ENCODE peak calls at places on chromosomes 11 and 22, in six cellular contexts. A is astrocyte of the spinal cord, Q is GM10248, L is foreskin fibroblast, W is A673, K is AG10803. R is an unnamed sample.

GRCh38 chr11:91446267-91446666 is 778.4 kb upstream of the FAT3 start:
- DNase-seq in K (no peak), A (no peak), L (no peak), Q (no peak), W (no peak), R (no peak)

GRCh38 chr11:96333076-96333744 is 9.8 kb downstream of the MAML2 start:
- DNase-seq in W (no peak), A (no peak), K (peak), Q (no peak), L (no peak), R (no peak)

GRCh38 chr11:64549969-64550368 is 41.1 kb upstream of the SLC22A12 start:
- DNase-seq in Q (no peak), W (no peak), L (no peak), K (no peak), A (no peak), R (no peak)

GRCh38 chr11:35364101-35364780 is 55.1 kb downstream of the SLC1A2 start:
- DNase-seq in K (peak), Q (no peak), W (peak), L (peak), A (peak), R (no peak)

GRCh38 chr11:109184376-109184775 is 237.6 kb upstream of the C11orf87 start:
- DNase-seq in A (no peak), Q (no peak), W (no peak), K (no peak), L (no peak), R (no peak)

GRCh38 chr11:121352301-121352891 is 59.8 kb downstream of the SC5D start:
- DNase-seq in Q (no peak), K (no peak), W (no peak), L (no peak), A (no peak), R (no peak)

GRCh38 chr11:110776091-110776490 is 63.9 kb upstream of the ARHGAP20 start:
- DNase-seq in A (no peak), K (no peak), W (no peak), L (peak), Q (no peak), R (no peak)

GRCh38 chr11:26028294-26028954 is 303.5 kb upstream of the ANO3 start:
- DNase-seq in W (no peak), L (peak), A (peak), K (peak), Q (no peak), R (no peak)

GRCh38 chr11:1597981-1598380 is at the start of gene KRTAP5-2:
- DNase-seq in Q (no peak), L (no peak), A (no peak), K (no peak), W (no peak), R (no peak)

GRCh38 chr11:86016451-86016850 is 52.4 kb downstream of the PICALM start:
- DNase-seq in Q (no peak), L (no peak), K (no peak), A (no peak), W (no peak), R (no peak)

GRCh38 chr11:126398296-126398695 is 42.8 kb downstream of the ST3GAL4 start:
- DNase-seq in A (no peak), K (no peak), Q (no peak), W (no peak), L (no peak), R (no peak)

GRCh38 chr11:70567680-70568503 is 169.6 kb downstream of the CTTN start:
- DNase-seq in W (peak), K (peak), A (peak), Q (no peak), L (peak), R (peak)

GRCh38 chr11:76891793-76892192 is 31.1 kb downstream of the ACER3 start:
- DNase-seq in Q (no peak), W (no peak), L (no peak), K (no peak), A (no peak), R (no peak)

GRCh38 chr22:30325065-30325720 is 1.5 kb downstream of the TBC1D10A start:
- DNase-seq in L (peak), W (peak), A (peak), Q (no peak), K (peak), R (no peak)

GRCh38 chr11:69396051-69396947 is 85.2 kb upstream of the LINC01488 start:
- DNase-seq in W (no peak), A (no peak), L (no peak), K (no peak), Q (no peak), R (no peak)

GRCh38 chr22:24409707-24410106 is 17.7 kb upstream of the ADORA2A start:
- DNase-seq in Q (no peak), K (no peak), W (no peak), L (no peak), A (no peak), R (no peak)

GRCh38 chr11:9802291-9802861 is 138.5 kb downstream of the SWAP70 start:
- DNase-seq in K (peak), Q (no peak), L (peak), W (peak), A (peak), R (no peak)

GRCh38 chr22:45341503-45341902 is 31.8 kb downstream of the FAM118A start:
- DNase-seq in A (no peak), W (no peak), K (no peak), L (no peak), Q (no peak), R (no peak)

GRCh38 chr22:25747245-25747944 is 5.4 kb downstream of the MYO18B start:
- DNase-seq in K (peak), A (peak), L (peak), Q (no peak), W (no peak), R (peak)

DNA sequence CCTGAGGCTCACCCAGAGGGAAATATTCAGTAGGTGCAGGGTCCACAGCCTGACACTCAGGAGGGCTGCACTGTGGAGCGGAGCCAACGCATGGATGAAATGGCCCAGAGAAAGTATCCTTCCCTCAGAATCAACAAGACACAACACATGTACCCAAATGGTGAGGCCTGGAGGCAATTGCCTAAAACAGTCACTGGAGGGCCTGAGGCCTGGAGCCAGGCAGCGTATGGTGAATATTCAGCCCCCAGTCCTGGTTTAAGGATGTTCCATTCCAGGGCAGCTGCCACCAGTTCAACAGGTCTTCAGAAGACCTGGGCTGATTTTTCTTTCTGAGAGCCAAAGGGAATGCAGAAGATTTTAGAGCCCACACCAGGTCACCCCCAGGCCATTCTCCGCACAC is 264.8 kb downstream of the INSC start:
- DNase-seq in A (no peak), W (no peak), Q (no peak), L (no peak), K (no peak), R (no peak)
- TF ChIP-seq CTCF in A (no peak), W (no peak), Q (no peak), L (no peak), K (no peak), R (no peak)

GRCh38 chr11:124150684-124151083 is 32.5 kb upstream of the OR10D3 start:
- DNase-seq in A (no peak), L (no peak), K (no peak), W (no peak), Q (no peak), R (no peak)

GRCh38 chr11:124152770-124153407 is 30.3 kb upstream of the OR10D3 start:
- DNase-seq in K (no peak), W (no peak), L (no peak), Q (no peak), A (no peak), R (no peak)
- TF ChIP-seq CTCF in K (no peak), W (peak), L (no peak), Q (no peak), A (no peak), R (no peak)

GRCh38 chr11:128881221-128881620 is 9.9 kb upstream of the KCNJ5 start:
- DNase-seq in L (no peak), K (no peak), W (peak), A (no peak), Q (no peak), R (no peak)
- TF ChIP-seq CTCF in L (no peak), K (no peak), W (peak), A (no peak), Q (no peak), R (no peak)

DNA sequence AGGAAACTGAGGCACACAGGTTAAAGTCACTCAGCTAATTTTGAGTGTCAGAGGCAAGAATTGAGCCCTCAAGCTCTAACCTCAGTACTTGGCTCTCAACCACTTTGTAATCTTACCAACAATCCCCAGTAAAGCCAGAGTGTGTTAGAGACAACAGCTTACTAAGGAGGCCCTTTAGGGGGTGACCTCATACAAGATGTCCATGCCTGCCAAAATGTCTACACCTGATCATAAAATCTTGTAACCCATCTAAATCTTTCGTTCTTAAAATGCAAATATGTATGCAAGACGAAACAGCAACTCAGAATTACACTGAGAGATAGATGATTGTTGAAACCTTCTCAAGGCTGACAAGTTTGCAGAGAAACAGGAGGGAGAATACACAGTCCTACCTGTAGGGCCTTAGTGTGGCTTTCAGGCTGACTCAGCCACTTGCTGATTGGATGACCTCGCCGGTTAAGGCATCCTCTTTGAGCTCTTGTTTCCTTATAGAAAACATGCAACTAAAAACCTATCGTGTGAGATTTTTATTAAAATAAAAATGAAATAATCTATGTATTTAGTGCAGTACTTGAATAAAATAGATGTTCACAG is 143.2 kb downstream of the OPCML start:
- DNase-seq in Q (no peak), K (no peak), W (no peak), A (no peak), L (no peak), R (no peak)
- TF ChIP-seq CTCF in Q (no peak), K (no peak), W (no peak), A (no peak), L (no peak), R (no peak)

DNA sequence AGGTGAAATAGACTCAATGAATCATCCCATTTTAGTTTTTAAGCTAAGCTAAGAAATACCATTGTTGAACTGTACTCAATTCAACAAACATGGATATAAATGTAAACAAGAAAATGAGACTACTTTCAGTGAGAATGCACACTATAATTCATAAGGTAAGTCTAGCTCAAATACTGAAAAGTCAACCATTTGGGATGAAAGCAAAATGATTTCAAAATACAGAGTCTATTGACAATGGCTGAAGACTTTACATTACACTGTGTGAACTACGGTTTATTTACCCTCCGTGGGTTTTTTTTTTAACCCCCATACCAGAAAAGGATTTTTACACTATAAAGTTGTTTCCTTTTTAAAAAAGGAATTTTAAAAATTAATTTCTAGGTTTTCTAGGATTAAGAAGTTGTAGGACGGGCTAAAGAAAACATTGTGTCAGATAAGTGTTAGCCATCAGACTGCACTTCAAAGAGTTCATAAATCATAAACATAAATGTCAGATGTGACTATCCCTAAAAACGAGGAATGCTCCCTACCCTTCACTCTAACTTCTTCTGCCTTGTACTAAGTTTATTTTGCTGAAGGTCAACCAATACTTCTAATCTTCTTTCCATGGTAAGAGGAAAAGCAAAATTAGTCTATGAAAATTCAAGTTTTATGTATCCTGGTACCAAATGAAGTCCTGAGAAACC is 83.0 kb downstream of the FCHSD2 start:
- DNase-seq in W (no peak), Q (no peak), A (no peak), L (no peak), K (no peak), R (no peak)
- TF ChIP-seq CTCF in W (no peak), Q (no peak), A (no peak), L (no peak), K (no peak), R (no peak)

R was measured in heart left ventricle.